ENCODE peak calls at places on chromosome X, in four cellular contexts. X, Z, W and H are unnamed samples.

GRCh38 chrX:73563740-73564073 is 710 bp downstream of the CHIC1 start:
- DNase-seq in Z (no peak), X (no peak), W (peak), H (no peak)

GRCh38 chrX:104137496-104137895 is 19.3 kb downstream of the SLC25A53 start:
- DNase-seq in X (no peak), Z (no peak), W (peak), H (no peak)

GRCh38 chrX:63658920-63659319 is 126.1 kb downstream of the ARHGEF9 start:
- DNase-seq in W (peak), X (no peak), Z (no peak), H (no peak)

GRCh38 chrX:2566044-2566443 is 65.3 kb upstream of the DHRSX start:
- DNase-seq in X (no peak), Z (no peak), W (no peak), H (no peak)

GRCh38 chrX:28324306-28324705 is 262.9 kb upstream of the IL1RAPL1 start:
- DNase-seq in Z (no peak), X (no peak), W (no peak), H (no peak)

GRCh38 chrX:50152421-50152820 is 48.4 kb downstream of the AKAP4 start:
- DNase-seq in Z (no peak), W (no peak), X (no peak), H (no peak)

GRCh38 chrX:137033774-137034507 is at the start of gene GPR101:
- DNase-seq in X (no peak), Z (no peak), W (peak), H (no peak)

GRCh38 chrX:17595456-17596035 is 141.7 kb upstream of the SCML1 start:
- DNase-seq in W (peak), X (no peak), Z (no peak), H (no peak)

GRCh38 chrX:130144509-130144908 is 21.1 kb downstream of the AIFM1 start:
- DNase-seq in X (no peak), W (peak), Z (no peak), H (no peak)

GRCh38 chrX:13570245-13570573 is 808 bp downstream of the EGFL6 start:
- DNase-seq in W (no peak), Z (no peak), X (no peak), H (no peak)

GRCh38 chrX:19682712-19683331 is 167.5 kb upstream of the MAP3K15 start:
- DNase-seq in W (peak), Z (peak), X (peak), H (peak)

GRCh38 chrX:35090801-35091200 is 148.2 kb downstream of the FAM47B start:
- DNase-seq in Z (no peak), X (no peak), W (no peak), H (no peak)

GRCh38 chrX:53479295-53479694 is 45.1 kb upstream of the HSD17B10 start:
- DNase-seq in X (no peak), W (no peak), Z (no peak), H (no peak)

GRCh38 chrX:3141031-3141430 is 99.8 kb downstream of the ARSF start:
- DNase-seq in W (peak), X (no peak), Z (no peak), H (no peak)

GRCh38 chrX:51494409-51494808 is 2.0 kb downstream of the NUDT11 start:
- DNase-seq in X (no peak), Z (no peak), W (peak), H (no peak)
- TF ChIP-seq CTCF in X (no peak), Z (no peak), W (peak), H (peak)

DNA sequence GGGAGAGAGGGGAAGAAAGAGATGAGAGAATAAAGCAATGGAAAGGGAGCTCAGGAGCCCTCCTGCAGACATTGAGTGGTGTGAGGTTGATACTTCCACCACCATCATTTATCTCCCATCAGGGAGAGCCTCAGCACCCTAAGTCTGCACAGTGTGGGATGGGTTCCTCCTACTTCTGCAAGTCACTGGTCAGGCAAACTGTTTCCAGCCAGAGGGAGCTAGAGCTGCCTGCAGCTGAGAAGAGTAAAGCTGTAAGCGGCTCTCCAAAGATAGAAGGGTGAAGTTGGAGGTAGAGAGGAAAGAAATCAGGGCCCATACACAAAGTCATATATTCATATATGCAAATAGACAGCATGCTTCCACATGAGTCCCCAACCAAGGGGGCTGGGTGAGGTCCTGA is 21.8 kb upstream of the ZNF81 start:
- DNase-seq in W (peak), Z (no peak), X (no peak), H (no peak)
- TF ChIP-seq CTCF in W (no peak), Z (no peak), X (no peak), H (no peak)

GRCh38 chrX:52359614-52360232 is 9.1 kb upstream of the XAGE2 start:
- DNase-seq in X (no peak), W (peak), Z (no peak), H (no peak)

GRCh38 chrX:52368368-52369055 is at the start of gene XAGE2:
- DNase-seq in X (no peak), Z (no peak), W (no peak), H (no peak)

GRCh38 chrX:52363247-52363883 is 5.5 kb upstream of the XAGE2 start:
- DNase-seq in Z (peak), W (peak), X (no peak), H (no peak)
- TF ChIP-seq CTCF in Z (no peak), W (no peak), X (no peak), H (no peak)

DNA sequence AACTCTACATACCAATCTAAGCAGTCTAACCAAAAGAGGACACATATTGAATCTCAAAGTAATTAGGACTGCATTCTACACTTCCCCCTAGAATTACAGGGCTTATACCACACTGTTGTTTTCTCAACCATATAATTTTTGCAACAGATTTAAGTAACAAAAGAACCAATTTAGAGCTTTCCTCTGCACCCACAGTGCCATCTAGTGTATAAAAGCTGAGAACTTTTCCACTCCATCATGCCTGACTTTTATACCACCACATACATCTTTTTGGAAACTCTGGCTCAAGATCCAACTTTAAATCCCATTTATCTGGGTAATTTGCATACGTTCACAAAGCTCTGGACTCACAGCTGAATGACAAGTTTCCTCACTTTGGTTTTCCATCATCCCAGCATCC is 99.5 kb downstream of the EFHC2 start:
- DNase-seq in Z (no peak), W (peak), X (no peak), H (no peak)
- TF ChIP-seq CTCF in Z (no peak), W (peak), X (peak), H (peak)

DNA sequence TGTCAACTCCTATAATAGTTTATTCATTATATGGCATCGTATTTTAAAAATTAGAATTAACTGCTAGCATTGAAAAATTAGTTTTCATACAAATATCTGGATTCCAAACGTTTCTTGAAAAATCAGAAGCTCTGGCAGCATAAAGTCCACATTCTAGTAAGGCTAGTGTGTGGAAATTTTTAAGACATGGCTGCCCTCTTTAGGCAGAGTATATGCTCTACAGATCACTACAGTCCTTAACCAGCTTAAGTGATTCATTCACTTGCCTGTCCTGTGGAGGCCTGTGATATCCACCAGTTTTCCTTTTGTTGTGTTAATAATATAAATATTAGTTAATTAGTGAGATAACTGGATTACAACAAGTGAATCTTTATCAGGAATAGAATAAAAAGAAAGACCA is 287.2 kb downstream of the OPHN1 start:
- DNase-seq in X (no peak), Z (no peak), W (peak), H (no peak)
- TF ChIP-seq CTCF in X (peak), Z (no peak), W (peak), H (peak)

GRCh38 chrX:40150503-40150902 is 52.7 kb upstream of the BCOR start:
- DNase-seq in Z (no peak), X (no peak), W (peak), H (no peak)
- TF ChIP-seq CTCF in Z (no peak), X (no peak), W (no peak), H (no peak)

GRCh38 chrX:94961730-94962129 is 1287.7 kb downstream of the FAM133A start:
- DNase-seq in X (no peak), Z (no peak), W (no peak), H (no peak)
- TF ChIP-seq CTCF in X (no peak), Z (no peak), W (no peak), H (no peak)

GRCh38 chrX:11750694-11751093 is 7.3 kb upstream of the MSL3 start:
- DNase-seq in X (no peak), W (no peak), Z (no peak), H (no peak)

GRCh38 chrX:11753668-11754067 is 4.4 kb upstream of the MSL3 start:
- DNase-seq in X (no peak), Z (no peak), W (no peak), H (no peak)

GRCh38 chrX:11745881-11746280 is 12.2 kb upstream of the MSL3 start:
- DNase-seq in W (no peak), Z (no peak), X (no peak), H (no peak)

GRCh38 chrX:11751261-11751660 is 6.8 kb upstream of the MSL3 start:
- DNase-seq in Z (no peak), W (no peak), X (no peak), H (no peak)

DNA sequence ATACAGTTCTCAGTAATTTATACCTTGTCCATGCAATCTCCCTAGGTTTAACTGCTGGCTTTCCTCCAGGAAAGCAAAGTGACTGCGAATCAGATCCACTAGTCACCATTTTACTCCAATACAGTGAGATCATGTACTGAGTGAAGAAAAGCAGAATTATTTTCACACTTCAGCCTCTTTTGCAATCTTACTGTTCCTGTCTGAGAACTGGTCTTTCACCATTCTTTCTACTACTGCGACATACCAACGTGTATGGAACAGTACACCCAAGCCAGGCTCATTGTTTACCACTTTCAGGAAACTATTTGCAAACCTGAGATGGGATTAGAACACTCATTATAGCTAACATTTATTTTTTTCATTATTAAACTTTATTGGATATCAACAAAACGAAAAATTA is 8.0 kb upstream of the MSL3 start:
- DNase-seq in Z (no peak), X (no peak), W (peak), H (no peak)
- TF ChIP-seq CTCF in Z (no peak), X (no peak), W (no peak), H (no peak)

DNA sequence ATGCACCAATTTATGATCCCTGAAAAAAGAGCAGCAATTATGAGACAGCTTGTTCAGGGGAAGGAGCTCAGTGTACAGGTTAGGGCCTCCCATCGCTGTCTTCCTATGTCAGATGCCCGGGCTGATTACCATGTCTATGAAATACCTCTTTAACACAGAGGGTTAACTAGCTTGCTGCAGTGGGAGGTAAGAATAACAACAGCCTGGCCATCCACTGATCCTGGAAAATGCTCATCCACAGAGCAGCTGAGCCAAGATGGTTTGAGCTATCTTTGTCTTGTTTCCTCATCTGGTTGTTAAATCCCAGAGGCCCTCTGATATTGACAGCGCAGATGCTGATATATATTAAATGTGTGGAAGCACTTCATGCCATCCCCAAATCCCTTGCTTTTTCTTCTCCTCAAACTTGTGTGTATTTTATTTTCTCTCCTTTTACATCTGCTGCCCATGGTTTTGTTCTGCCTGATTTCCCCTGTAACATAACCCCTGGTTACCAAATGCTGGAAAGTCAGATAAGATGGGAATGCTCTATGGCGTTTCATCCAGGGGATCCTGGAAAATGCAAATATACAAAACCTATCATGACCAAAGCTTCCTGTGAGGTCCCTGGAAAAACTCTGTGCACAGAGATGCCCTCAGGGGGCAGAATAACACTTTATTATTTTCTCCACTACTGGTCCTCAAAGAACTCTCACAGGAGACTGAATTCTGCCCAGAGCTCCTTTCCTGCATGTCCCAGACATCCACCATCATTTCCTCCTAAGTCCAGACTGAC is 85.9 kb upstream of the PUDP start:
- DNase-seq in Z (no peak), W (peak), X (no peak), H (no peak)
- TF ChIP-seq CTCF in Z (no peak), W (no peak), X (no peak), H (no peak)

DNA sequence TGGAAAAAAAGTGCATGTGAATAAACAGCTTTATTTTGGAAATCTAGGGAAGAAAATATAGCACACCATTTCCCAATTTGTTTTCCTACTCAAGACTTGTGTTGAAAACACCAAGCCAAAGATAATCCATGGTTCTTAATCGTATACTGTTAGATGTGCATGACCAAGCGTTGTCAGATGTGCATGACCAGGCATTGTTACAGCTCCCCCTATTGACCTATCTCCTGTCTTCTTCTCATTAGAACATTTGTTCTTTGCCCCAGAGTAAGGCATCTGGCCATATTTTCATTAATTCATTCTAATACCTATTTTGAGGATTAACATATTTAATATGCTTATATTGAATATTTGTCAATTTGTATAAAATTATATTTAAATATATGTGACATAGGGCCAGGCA is 14.4 kb upstream of the VCX start:
- DNase-seq in Z (no peak), X (no peak), W (peak), H (no peak)
- TF ChIP-seq CTCF in Z (no peak), X (no peak), W (no peak), H (peak)